ENCODE peak calls at places on chromosomes 7 and 10, in seven cellular contexts. S, U, B, T, C, L and G are unnamed samples.

GRCh38 chr7:77649950-77650349 is 46.3 kb upstream of the RSBN1L start:
- DNase-seq in T (no peak), U (no peak), B (peak; percentile 74), S (no peak), C (no peak), L (no peak), G (no peak)

GRCh38 chr7:25424113-25424512 is 195.8 kb upstream of the NPVF start:
- DNase-seq in U (no peak), L (no peak), C (no peak), T (no peak), B (no peak), S (no peak), G (no peak)

GRCh38 chr7:6375346-6376101 is 72.2 kb downstream of the DAGLB start:
- DNase-seq in T (peak; percentile 41), B (peak; percentile 45), C (peak; percentile 16), U (no peak), L (no peak), S (no peak), G (no peak)

GRCh38 chr10:3071405-3072198 is 4.3 kb downstream of the PFKP start:
- DNase-seq in L (no peak), T (peak; percentile 95), C (no peak), U (no peak), S (no peak), B (peak; percentile 94), G (no peak)

GRCh38 chr7:148983220-148984146 is 44.8 kb downstream of the PDIA4 start:
- DNase-seq in S (peak; percentile 86), B (peak; percentile 72), T (peak; percentile 71), U (peak; percentile 80), L (no peak), C (peak; percentile 78), G (peak; percentile 74)

GRCh38 chr10:75042292-75042974 is 69.0 kb upstream of the SAMD8 start:
- DNase-seq in T (peak; percentile 68), B (peak; percentile 73), L (peak; percentile 91), S (no peak), C (no peak), U (no peak), G (no peak)

GRCh38 chr7:139482662-139483466 is 609 bp downstream of the KLRG2 start:
- DNase-seq in L (no peak), B (peak; percentile 18), U (peak; percentile 64), C (no peak), T (peak; percentile 20), S (peak; percentile 57), G (peak; percentile 24)

GRCh38 chr10:37752309-37752875 is 105.0 kb downstream of the ZNF248 start:
- DNase-seq in L (no peak), U (no peak), S (no peak), T (no peak), C (no peak), B (no peak), G (no peak)

GRCh38 chr7:108480311-108480710 is 24.1 kb upstream of the NRCAM start:
- DNase-seq in U (no peak), S (no peak), T (no peak), B (peak; percentile 46), C (no peak), L (no peak), G (no peak)

GRCh38 chr7:135169141-135169935 is 1.2 kb downstream of the CYREN start:
- DNase-seq in T (peak; percentile 81), C (peak; percentile 48), S (peak; percentile 58), U (peak; percentile 71), L (no peak), B (peak; percentile 67), G (no peak)

GRCh38 chr10:11819027-11819426 is 4.1 kb upstream of the PROSER2 start:
- DNase-seq in C (no peak), S (no peak), T (no peak), L (no peak), B (no peak), U (no peak), G (no peak)

GRCh38 chr10:18005781-18006456 is 54.2 kb downstream of the SLC39A12 start:
- DNase-seq in S (no peak), L (peak; percentile 33), C (no peak), B (peak; percentile 84), U (no peak), T (peak; percentile 27), G (no peak)

GRCh38 chr10:48439031-48439430 is 132.6 kb downstream of the MAPK8 start:
- DNase-seq in C (no peak), S (no peak), L (no peak), U (no peak), B (peak; percentile 82), T (peak; percentile 24), G (no peak)

GRCh38 chr7:77338883-77339629 is 77.1 kb downstream of the GSAP start:
- DNase-seq in U (no peak), B (no peak), C (no peak), L (no peak), T (no peak), S (no peak), G (no peak)

GRCh38 chr7:27600247-27600646 is 62.4 kb downstream of the HIBADH start:
- DNase-seq in B (no peak), S (no peak), C (no peak), T (no peak), U (no peak), L (no peak), G (no peak)

GRCh38 chr7:16627236-16627635 is 18.3 kb downstream of the ANKMY2 start:
- DNase-seq in T (no peak), C (no peak), B (peak; percentile 18), U (no peak), S (no peak), L (no peak), G (no peak)

GRCh38 chr7:50068026-50068425 is 25.0 kb downstream of the ZPBP start:
- DNase-seq in U (no peak), C (no peak), L (no peak), T (peak; percentile 47), S (no peak), B (peak; percentile 6), G (no peak)

GRCh38 chr7:141012044-141012685 is 2.6 kb downstream of the MRPS33 start:
- DNase-seq in L (peak; percentile 40), T (peak; percentile 53), U (peak; percentile 63), B (peak; percentile 41), S (peak; percentile 65), C (peak; percentile 72), G (peak; percentile 55)

GRCh38 chr7:138025215-138026186 is 23.6 kb upstream of the CREB3L2 start:
- DNase-seq in S (no peak), L (no peak), C (no peak), U (no peak), B (no peak), T (peak; percentile 9), G (no peak)

GRCh38 chr7:7761340-7761973 is 43.0 kb upstream of the RPA3 start:
- DNase-seq in U (no peak), S (no peak), L (peak; percentile 35), C (no peak), T (peak; percentile 50), B (peak; percentile 59), G (no peak)

GRCh38 chr10:79351332-79351731 is 4.1 kb downstream of the PPIF start:
- DNase-seq in L (no peak), C (no peak), B (no peak), U (no peak), S (no peak), T (no peak), G (no peak)

GRCh38 chr10:130112821-130113220 is 2.2 kb upstream of the C10orf143 start:
- DNase-seq in L (no peak), B (no peak), T (no peak), C (no peak), U (no peak), S (no peak), G (no peak)

GRCh38 chr7:17952387-17952786 is 12.1 kb upstream of the SNX13 start:
- DNase-seq in U (no peak), L (no peak), B (no peak), C (no peak), S (no peak), T (no peak), G (no peak)

GRCh38 chr7:462173-463103 is 57.2 kb downstream of the PDGFA start:
- DNase-seq in U (peak; percentile 15), L (no peak), C (no peak), T (no peak), S (peak; percentile 13), B (no peak), G (no peak)

GRCh38 chr7:148906707-148907498 is 22.8 kb upstream of the EZH2 start:
- DNase-seq in T (no peak), C (no peak), U (no peak), S (no peak), L (no peak), B (no peak), G (no peak)

GRCh38 chr7:122886357-122887081 is at the start of gene CADPS2:
- DNase-seq in L (no peak), C (no peak), S (peak; percentile 66), U (peak; percentile 85), T (peak; percentile 87), B (peak; percentile 86), G (peak; percentile 68)
- TF ChIP-seq CTCF in L (no peak), C (no peak), S (no peak), U (no peak), T (no peak), B (peak; percentile 37), G (peak; percentile 22)

GRCh38 chr10:1086787-1087186 is 30.6 kb downstream of the WDR37 start:
- DNase-seq in U (no peak), T (no peak), B (no peak), C (no peak), S (no peak), L (no peak), G (no peak)

GRCh38 chr10:1085258-1085657 is 29.1 kb downstream of the WDR37 start:
- DNase-seq in L (no peak), S (no peak), B (no peak), T (no peak), C (no peak), U (no peak), G (no peak)

GRCh38 chr10:1093696-1094095 is 37.5 kb downstream of the WDR37 start:
- DNase-seq in C (no peak), B (no peak), U (no peak), S (no peak), T (no peak), L (no peak), G (no peak)

GRCh38 chr10:1090696-1091095 is 34.5 kb downstream of the WDR37 start:
- DNase-seq in S (no peak), T (no peak), L (no peak), C (no peak), U (no peak), B (no peak), G (no peak)

GRCh38 chr10:1089017-1089689 is 33.0 kb downstream of the WDR37 start:
- DNase-seq in T (no peak), C (no peak), L (no peak), B (no peak), S (no peak), U (no peak), G (no peak)
- TF ChIP-seq CTCF in T (no peak), C (no peak), L (no peak), B (no peak), S (no peak), U (no peak), G (no peak)

DNA sequence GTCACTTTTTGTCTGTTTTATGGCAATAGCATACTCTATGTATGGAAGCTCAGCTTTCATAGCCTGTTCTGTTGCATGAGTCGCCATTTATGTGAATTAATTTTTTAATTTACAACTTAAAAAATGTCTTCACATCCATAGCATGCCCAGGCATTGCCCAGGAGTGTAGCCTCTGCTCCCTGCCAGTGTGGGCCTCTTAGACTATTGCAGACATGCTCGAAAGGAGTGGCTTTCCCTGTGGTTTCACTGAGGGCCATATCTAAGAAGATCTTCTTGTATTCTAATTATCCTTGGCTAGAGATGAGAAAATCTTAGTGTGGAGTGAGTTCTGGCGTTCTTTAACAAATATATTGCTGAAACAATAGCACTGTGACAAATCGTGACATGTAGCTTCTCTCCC is 35.3 kb downstream of the PCBD1 start:
- DNase-seq in L (no peak), C (no peak), T (peak; percentile 67), B (no peak), S (no peak), U (no peak), G (no peak)
- TF ChIP-seq CTCF in L (no peak), C (no peak), T (no peak), B (no peak), S (no peak), U (no peak), G (no peak)

GRCh38 chr7:38330861-38331709 is 57.6 kb upstream of the TARP start:
- DNase-seq in B (no peak), U (peak; percentile 83), T (no peak), C (no peak), L (no peak), S (peak; percentile 48), G (no peak)
- TF ChIP-seq CTCF in B (no peak), U (peak; percentile 26), T (no peak), C (no peak), L (peak; percentile 29), S (no peak), G (peak; percentile 23)